ENCODE peak calls at places on chromosomes 6 and 20, in seven cellular contexts. H is AG04450, N is skeletal muscle cell, K is stomach, C is cardiac fibroblast, F is OCI-LY7, Q is body of pancreas. B is an unnamed sample.

GRCh38 chr6:144006731-144007454 is 1.2 kb downstream of the PLAGL1 start:
- DNase-seq in H (no peak), N (no peak), K (no peak), C (peak), F (no peak), Q (no peak), B (peak)

GRCh38 chr6:71349395-71349794 is 60.8 kb downstream of the OGFRL1 start:
- DNase-seq in H (no peak), N (no peak), K (no peak), C (peak), F (peak), Q (no peak), B (peak)

GRCh38 chr6:132490478-132491204 is 22.3 kb downstream of the STX7 start:
- DNase-seq in H (no peak), N (no peak), K (no peak), C (no peak), F (peak), Q (no peak), B (peak)

GRCh38 chr20:31806564-31807355 is 12.4 kb upstream of the MYLK2 start:
- DNase-seq in H (no peak), N (no peak), K (no peak), C (no peak), F (no peak), Q (no peak), B (no peak)

GRCh38 chr20:20525214-20525613 is 157.3 kb downstream of the INSM1 start:
- DNase-seq in H (no peak), N (no peak), K (no peak), C (no peak), F (no peak), Q (no peak), B (no peak)

GRCh38 chr6:30556714-30556963 is 350 bp upstream of the GNL1 start:
- DNase-seq in H (no peak), N (no peak), K (peak), C (no peak), F (peak), Q (no peak), B (no peak)

GRCh38 chr6:113825776-113826175 is 31.4 kb upstream of the MARCKS start:
- DNase-seq in H (no peak), N (peak), K (peak), C (peak), F (no peak), Q (peak), B (peak)

GRCh38 chr20:61253264-61253639 is 1.2 kb downstream of the CDH4 start:
- DNase-seq in H (no peak), N (no peak), K (no peak), C (no peak), F (no peak), Q (no peak), B (no peak)

GRCh38 chr6:165718486-165718885 is 55.4 kb upstream of the PDE10A start:
- DNase-seq in H (peak), N (no peak), K (no peak), C (peak), F (no peak), Q (no peak), B (peak)

GRCh38 chr6:101422811-101423210 is 29.3 kb downstream of the GRIK2 start:
- DNase-seq in H (no peak), N (no peak), K (no peak), C (no peak), F (no peak), Q (no peak), B (no peak)

GRCh38 chr6:16482702-16483314 is 244.4 kb downstream of the GMPR start:
- DNase-seq in H (no peak), N (no peak), K (no peak), C (no peak), F (no peak), Q (no peak), B (no peak)

GRCh38 chr20:3712279-3712873 is at the start of gene SIGLEC1:
- DNase-seq in H (no peak), N (no peak), K (peak), C (no peak), F (no peak), Q (no peak), B (no peak)

GRCh38 chr6:133724726-133725125 is 164.2 kb upstream of the TCF21 start:
- DNase-seq in H (no peak), N (no peak), K (no peak), C (peak), F (no peak), Q (no peak), B (peak)

GRCh38 chr20:43949741-43950618 is 35.3 kb downstream of the TOX2 start:
- DNase-seq in H (no peak), N (no peak), K (peak), C (peak), F (peak), Q (peak), B (no peak)

GRCh38 chr20:60191014-60191413 is 232.8 kb downstream of the CDH26 start:
- DNase-seq in H (no peak), N (no peak), K (no peak), C (no peak), F (no peak), Q (no peak), B (no peak)

GRCh38 chr20:35049776-35050352 is 42.7 kb downstream of the TRPC4AP start:
- DNase-seq in H (no peak), N (no peak), K (no peak), C (no peak), F (no peak), Q (no peak), B (peak)

GRCh38 chr6:115485400-115485799 is 575.3 kb downstream of the FRK start:
- DNase-seq in H (no peak), N (no peak), K (no peak), C (no peak), F (no peak), Q (no peak), B (no peak)

GRCh38 chr6:87151471-87151785 is 3.9 kb upstream of the ZNF292 start:
- DNase-seq in H (no peak), N (no peak), K (no peak), C (no peak), F (no peak), Q (no peak), B (no peak)

GRCh38 chr20:23269954-23270353 is 80.6 kb upstream of the NXT1 start:
- DNase-seq in H (no peak), N (no peak), K (no peak), C (peak), F (no peak), Q (no peak), B (no peak)

GRCh38 chr6:38234141-38234540 is 405.6 kb downstream of the BTBD9 start:
- DNase-seq in H (no peak), N (no peak), K (no peak), C (no peak), F (no peak), Q (no peak), B (no peak)

GRCh38 chr6:161273356-161273751 is 507 bp downstream of the AGPAT4 start:
- DNase-seq in H (no peak), N (no peak), K (no peak), C (peak), F (peak), Q (no peak), B (no peak)

GRCh38 chr6:82362144-82362543 is 1.5 kb upstream of the TPBG start:
- DNase-seq in H (no peak), N (no peak), K (no peak), C (no peak), F (no peak), Q (no peak), B (no peak)

GRCh38 chr20:50260480-50261221 is 70.0 kb downstream of the CEBPB start:
- DNase-seq in H (no peak), N (no peak), K (no peak), C (no peak), F (no peak), Q (no peak), B (no peak)

GRCh38 chr6:55395836-55396235 is 68.6 kb downstream of the GFRAL start:
- DNase-seq in H (no peak), N (no peak), K (no peak), C (no peak), F (no peak), Q (no peak), B (no peak)

GRCh38 chr6:28794175-28795002 is 129.4 kb downstream of the TRIM27 start:
- DNase-seq in H (no peak), N (no peak), K (no peak), C (peak), F (peak), Q (no peak), B (no peak)

GRCh38 chr6:7727951-7728854 is 2.3 kb downstream of the BMP6 start:
- DNase-seq in H (no peak), N (no peak), K (no peak), C (peak), F (peak), Q (peak), B (no peak)

GRCh38 chr6:75290558-75290957 is 6.0 kb upstream of the TMEM30A start:
- DNase-seq in H (no peak), N (no peak), K (no peak), C (no peak), F (no peak), Q (no peak), B (no peak)

GRCh38 chr6:85644374-85644762 is 1.7 kb upstream of the SYNCRIP start:
- DNase-seq in H (no peak), N (no peak), K (no peak), C (no peak), F (no peak), Q (no peak), B (no peak)

GRCh38 chr20:53278555-53278954 is 306.4 kb downstream of the TSHZ2 start:
- DNase-seq in H (no peak), N (no peak), K (no peak), C (no peak), F (no peak), Q (no peak), B (no peak)

GRCh38 chr20:59460352-59460751 is 144.0 kb upstream of the PHACTR3 start:
- DNase-seq in H (no peak), N (no peak), K (no peak), C (no peak), F (no peak), Q (no peak), B (no peak)

GRCh38 chr6:87759491-87760010 is 57.5 kb upstream of the AKIRIN2 start:
- DNase-seq in H (no peak), N (no peak), K (no peak), C (no peak), F (no peak), Q (no peak), B (no peak)

GRCh38 chr6:150028799-150029198 is 3.5 kb upstream of the RAET1L start:
- DNase-seq in H (no peak), N (no peak), K (no peak), C (no peak), F (no peak), Q (no peak), B (no peak)

GRCh38 chr20:62366370-62367135 is 559 bp downstream of the LAMA5 start:
- DNase-seq in H (no peak), N (no peak), K (no peak), C (no peak), F (peak), Q (peak), B (no peak)

GRCh38 chr6:71299541-71300470 is 11.2 kb downstream of the OGFRL1 start:
- DNase-seq in H (no peak), N (no peak), K (no peak), C (no peak), F (no peak), Q (no peak), B (no peak)

GRCh38 chr20:8661229-8662023 is 407.5 kb upstream of the PLCB4 start:
- DNase-seq in H (no peak), N (no peak), K (no peak), C (no peak), F (peak), Q (no peak), B (no peak)

GRCh38 chr6:29442670-29443184 is 3.6 kb downstream of the OR10C1 start:
- DNase-seq in H (no peak), N (no peak), K (no peak), C (no peak), F (no peak), Q (no peak), B (no peak)

GRCh38 chr6:42043787-42044475 is 6.4 kb upstream of the TAF8 start:
- DNase-seq in H (no peak), N (peak), K (peak), C (peak), F (peak), Q (peak), B (no peak)
- H3K4me3 ChIP-seq in H (no peak), N (no peak), K (peak), C (no peak), F (peak), Q (no peak), B (no peak)

GRCh38 chr6:112466378-112467151 is 119.4 kb downstream of the RFPL4B start:
- DNase-seq in H (no peak), N (peak), K (no peak), C (peak), F (no peak), Q (no peak), B (peak)
- H3K4me3 ChIP-seq in H (no peak), N (no peak), K (no peak), C (no peak), F (no peak), Q (no peak), B (no peak)

GRCh38 chr6:89413006-89413400 is 930 bp upstream of the RRAGD start:
- DNase-seq in H (no peak), N (no peak), K (peak), C (no peak), F (no peak), Q (peak), B (no peak)

GRCh38 chr6:89411269-89412070 is 603 bp downstream of the RRAGD start:
- DNase-seq in H (no peak), N (no peak), K (peak), C (no peak), F (peak), Q (peak), B (no peak)

GRCh38 chr6:89411019-89411268 is 1.1 kb downstream of the RRAGD start:
- DNase-seq in H (no peak), N (no peak), K (peak), C (no peak), F (peak), Q (peak), B (no peak)

GRCh38 chr6:89414215-89414614 is 2.1 kb upstream of the RRAGD start:
- DNase-seq in H (no peak), N (no peak), K (no peak), C (no peak), F (no peak), Q (no peak), B (no peak)

DNA sequence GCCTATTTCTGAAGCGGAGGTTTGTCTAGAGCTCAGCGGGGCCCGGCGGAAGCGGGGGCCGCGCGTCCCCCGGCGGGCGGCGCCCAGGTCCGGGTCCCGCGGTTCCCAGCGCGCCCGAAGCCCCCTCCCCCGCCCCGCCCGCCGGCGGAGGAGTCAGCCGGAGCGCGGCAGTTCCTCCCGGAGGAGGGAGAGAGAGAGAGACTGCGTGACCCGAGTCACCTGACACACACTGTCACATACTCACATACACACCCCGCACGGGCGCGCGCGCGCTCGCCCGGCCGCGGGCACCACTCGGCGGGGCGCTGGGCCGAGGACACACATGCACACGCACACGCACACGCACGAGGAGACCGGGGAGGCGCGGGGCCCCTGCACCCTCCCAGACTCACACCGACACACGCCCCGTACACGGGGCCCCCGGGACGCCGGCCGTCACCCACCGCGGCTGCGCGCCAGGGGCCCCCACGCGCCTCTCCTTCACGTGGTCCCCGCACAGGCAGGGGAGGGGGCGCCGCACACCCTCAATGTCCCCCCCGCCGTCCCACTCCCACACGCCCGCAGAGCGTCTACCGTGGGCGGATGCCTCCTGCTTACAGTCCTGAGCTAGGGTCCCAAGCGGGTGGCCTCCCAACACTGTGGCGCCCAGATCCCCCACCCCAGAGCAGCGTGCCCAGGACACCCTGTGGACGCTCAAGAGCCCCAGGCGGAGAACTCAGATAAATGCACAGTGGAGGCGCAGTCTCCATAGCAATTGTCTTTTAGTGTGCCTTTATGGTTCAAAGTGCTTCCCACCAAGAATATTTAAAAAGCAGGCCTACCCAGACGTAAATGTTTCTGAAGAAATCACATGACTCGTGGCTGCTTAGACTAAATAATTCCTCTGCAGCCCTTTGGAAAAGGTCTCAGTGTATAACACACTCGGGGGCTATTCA is at the start of gene RRAGD:
- DNase-seq in H (no peak), N (no peak), K (peak), C (no peak), F (peak), Q (peak), B (no peak)
- H3K4me3 ChIP-seq in H (peak), N (peak), K (peak), C (peak), F (peak), Q (peak), B (peak)

GRCh38 chr6:9566096-9566495 is 848.8 kb downstream of the TFAP2A start:
- DNase-seq in H (no peak), N (no peak), K (no peak), C (no peak), F (no peak), Q (no peak), B (no peak)

GRCh38 chr6:9563996-9564395 is 850.9 kb downstream of the TFAP2A start:
- DNase-seq in H (no peak), N (no peak), K (no peak), C (no peak), F (no peak), Q (no peak), B (no peak)
- H3K4me3 ChIP-seq in H (no peak), N (no peak), K (no peak), C (no peak), F (no peak), Q (no peak), B (no peak)

DNA sequence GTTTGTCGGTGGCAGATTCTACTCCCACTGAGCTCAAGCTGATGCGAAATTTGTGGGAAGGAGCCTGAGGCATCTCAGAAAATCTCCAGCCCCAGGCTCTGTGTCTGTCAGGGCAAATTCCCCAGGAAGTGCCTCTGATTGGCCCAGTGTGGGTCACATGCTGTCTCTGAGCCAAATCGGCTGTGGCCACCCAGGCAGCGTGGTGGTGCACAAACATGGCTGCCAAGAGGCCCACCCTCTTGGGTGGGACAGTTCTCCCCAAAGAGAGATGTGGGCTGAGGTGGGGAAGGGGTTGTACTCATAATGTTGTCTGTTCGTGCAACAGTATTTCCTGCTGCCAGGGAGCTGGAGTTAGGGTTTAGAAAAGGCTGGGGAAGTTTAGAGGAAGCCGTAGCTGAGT is 130.6 kb downstream of the BMP7 start:
- DNase-seq in H (no peak), N (no peak), K (no peak), C (no peak), F (peak), Q (no peak), B (no peak)
- H3K4me3 ChIP-seq in H (no peak), N (no peak), K (no peak), C (no peak), F (no peak), Q (no peak), B (no peak)

DNA sequence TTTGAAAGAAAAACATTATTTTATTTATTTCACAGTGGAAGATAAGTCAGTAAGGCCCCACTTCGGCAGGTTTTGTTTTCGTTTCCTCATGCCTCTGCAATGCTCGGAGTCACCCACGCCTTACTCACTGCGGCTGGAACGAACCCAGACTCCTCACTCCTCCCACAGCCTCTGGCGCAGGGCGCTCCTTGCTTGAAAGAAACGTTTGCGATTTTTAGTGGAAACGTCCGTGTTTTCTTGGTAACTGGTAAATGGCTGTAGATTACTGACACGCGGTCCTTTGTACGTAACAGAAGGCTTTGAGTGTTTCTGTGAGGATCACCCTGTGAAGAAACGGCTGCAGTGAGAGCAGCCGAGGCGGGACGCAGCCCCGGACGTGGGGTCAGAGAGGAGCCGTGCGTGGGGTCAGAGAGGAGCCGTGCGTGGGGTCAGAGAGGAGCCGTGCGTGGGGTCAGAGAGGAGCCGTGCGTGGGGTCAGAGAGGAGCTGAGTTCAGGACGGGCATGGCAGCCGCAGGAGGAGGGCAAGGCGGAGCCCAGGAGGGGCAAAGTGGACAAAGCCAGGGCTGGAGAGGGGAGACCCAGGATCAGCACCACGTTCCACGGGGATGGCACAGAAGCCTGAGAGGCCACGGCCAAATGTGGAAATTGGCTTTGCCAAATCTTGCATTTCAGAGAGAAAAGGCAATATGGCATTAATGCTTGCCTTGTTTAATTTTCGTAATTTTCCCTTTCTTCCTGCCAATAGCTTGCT is 198.6 kb upstream of the THBS2 start:
- DNase-seq in H (peak), N (peak), K (peak), C (peak), F (no peak), Q (peak), B (no peak)
- H3K4me3 ChIP-seq in H (peak), N (no peak), K (peak), C (peak), F (no peak), Q (no peak), B (no peak)

DNA sequence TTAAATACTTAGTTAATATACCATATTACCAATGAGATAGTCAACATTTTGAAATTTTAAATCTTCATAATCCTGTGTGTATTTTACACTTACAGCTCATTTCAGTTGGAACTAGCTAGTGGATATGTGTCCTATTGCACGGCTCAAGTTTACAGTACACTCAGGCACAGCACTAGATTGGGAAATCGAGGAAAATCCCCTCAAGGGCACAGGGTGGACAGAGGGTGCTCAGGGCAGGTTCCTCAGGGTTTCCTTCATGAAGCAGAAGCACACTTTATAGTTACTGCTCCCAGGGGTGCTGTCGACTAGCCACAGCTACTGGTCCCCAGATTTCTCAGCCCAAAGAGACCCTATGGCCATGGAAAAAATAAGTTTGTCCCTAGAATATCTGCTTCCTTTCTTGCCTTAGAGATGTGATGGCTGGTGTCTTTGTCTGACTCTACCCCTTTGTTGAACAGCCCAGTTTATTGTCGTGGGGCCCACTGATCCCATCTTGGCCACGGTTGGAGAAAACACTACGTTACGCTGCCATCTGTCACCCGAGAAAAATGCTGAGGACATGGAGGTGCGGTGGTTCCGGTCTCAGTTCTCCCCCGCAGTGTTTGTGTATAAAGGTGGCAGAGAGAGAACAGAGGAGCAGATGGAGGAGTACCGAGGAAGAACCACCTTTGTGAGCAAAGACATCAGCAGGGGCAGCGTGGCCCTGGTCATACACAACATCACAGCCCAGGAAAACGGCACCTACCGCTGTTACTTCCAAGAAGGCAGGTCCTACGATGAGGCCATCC is 1.5 kb downstream of the BTN2A1 start:
- DNase-seq in H (no peak), N (no peak), K (no peak), C (no peak), F (no peak), Q (no peak), B (no peak)
- H3K4me3 ChIP-seq in H (peak), N (peak), K (peak), C (no peak), F (peak), Q (no peak), B (peak)